ENCODE peak calls at places on chromosomes 1 and 21, in eight cellular contexts. Y is PC-9; A is endothelial cell of umbilical vein; Q is amniotic stem cell; O is CD4-positive, alpha-beta T cell; P is ELR; M is stimulated activated CD8-positive, alpha-beta memory T cell treated with anti-CD3 and anti-CD28 coated beads, Interleukin-15, amount 100 ng/mL, for 4 hours; Z is activated T-cell treated with anti-CD3 and anti-CD28 coated beads, Interleukin-2, amount 50 U/mL, for 72 hours. T is an unnamed sample.

GRCh38 chr1:26280333-26281042 is 602 bp downstream of the SH3BGRL3 start:
- DNase-seq in Y (peak; percentile 24), A (peak; percentile 15), Q (no peak), O (no peak), P (peak; percentile 80), M (no peak), Z (no peak), T (peak; percentile 67)

GRCh38 chr21:35217504-35218060 is 168.5 kb upstream of the RUNX1 start:
- DNase-seq in Y (peak; percentile 88), A (no peak), Q (peak; percentile 39), O (no peak), P (peak; percentile 97), M (no peak), Z (peak; percentile 75), T (peak; percentile 79)

GRCh38 chr1:246039585-246039984 is 467.5 kb downstream of the SMYD3 start:
- DNase-seq in Y (no peak), A (no peak), Q (no peak), O (no peak), P (no peak), M (no peak), Z (no peak), T (no peak)

GRCh38 chr1:116231752-116232151 is 120.6 kb downstream of the MAB21L3 start:
- DNase-seq in Y (no peak), A (no peak), Q (no peak), O (no peak), P (no peak), M (no peak), Z (no peak), T (no peak)

GRCh38 chr1:198241553-198241952 is 84.8 kb downstream of the NEK7 start:
- DNase-seq in Y (no peak), A (no peak), Q (no peak), O (no peak), P (no peak), M (no peak), Z (no peak), T (no peak)

GRCh38 chr1:85464497-85465098 is 361 bp downstream of the DDAH1 start:
- DNase-seq in Y (peak; percentile 61), A (peak; percentile 90), Q (peak; percentile 57), O (no peak), P (peak; percentile 87), M (peak; percentile 1), Z (peak; percentile 28), T (peak; percentile 91)

GRCh38 chr1:175635092-175635491 is 108.3 kb downstream of the TNR start:
- DNase-seq in Y (no peak), A (no peak), Q (no peak), O (no peak), P (no peak), M (no peak), Z (no peak), T (peak; percentile 34)

GRCh38 chr1:153649137-153649866 is 9.2 kb upstream of the SNAPIN start:
- DNase-seq in Y (no peak), A (no peak), Q (no peak), O (peak; percentile 29), P (no peak), M (no peak), Z (no peak), T (peak; percentile 73)

GRCh38 chr1:223765036-223765718 is 52.8 kb downstream of the CAPN2 start:
- DNase-seq in Y (no peak), A (no peak), Q (no peak), O (no peak), P (peak; percentile 26), M (no peak), Z (no peak), T (peak; percentile 97)

GRCh38 chr1:2480986-2481364 is 4.9 kb downstream of the PLCH2 start:
- DNase-seq in Y (no peak), A (no peak), Q (no peak), O (no peak), P (no peak), M (no peak), Z (no peak), T (peak; percentile 36)

T was measured in DMS53.